ENCODE peak calls at places on chromosomes 12 and 14, in nine cellular contexts. M, N, C, E, H, Y, U, S and Q are unnamed samples.
A peak's percentile ranks its signal among the peaks of the same experiment; 100 is the strongest.

GRCh38 chr14:52856139-52856538 is 64.7 kb upstream of the GNPNAT1 start:
- DNase-seq in M (no peak), N (no peak), C (no peak), E (no peak), H (no peak), Y (no peak), U (no peak), S (no peak), Q (no peak)

GRCh38 chr12:70043490-70044138 is 199.6 kb upstream of the CNOT2 start:
- DNase-seq in M (no peak), N (no peak), C (no peak), E (peak; percentile 53), H (no peak), Y (no peak), U (no peak), S (no peak), Q (no peak)

GRCh38 chr14:55438066-55438683 is 2.2 kb downstream of the TBPL2 start:
- DNase-seq in M (no peak), N (no peak), C (peak; percentile 8), E (peak; percentile 63), H (no peak), Y (peak; percentile 80), U (no peak), S (peak; percentile 66), Q (peak; percentile 42)

GRCh38 chr12:46110928-46111699 is 120.7 kb upstream of the SCAF11 start:
- DNase-seq in M (no peak), N (no peak), C (no peak), E (no peak), H (no peak), Y (no peak), U (no peak), S (no peak), Q (no peak)

GRCh38 chr14:68741839-68742470 is 50.9 kb downstream of the ZFP36L1 start:
- DNase-seq in M (no peak), N (no peak), C (no peak), E (no peak), H (peak; percentile 93), Y (no peak), U (peak; percentile 83), S (no peak), Q (no peak)

GRCh38 chr12:69388371-69388770 is 28.8 kb downstream of the YEATS4 start:
- DNase-seq in M (no peak), N (no peak), C (no peak), E (no peak), H (no peak), Y (no peak), U (no peak), S (peak; percentile 36), Q (no peak)

GRCh38 chr12:70074510-70074909 is 168.7 kb upstream of the CNOT2 start:
- DNase-seq in M (no peak), N (no peak), C (no peak), E (peak; percentile 84), H (no peak), Y (peak; percentile 8), U (no peak), S (no peak), Q (no peak)

GRCh38 chr14:68349900-68350323 is 443.0 kb downstream of the ZFP36L1 start:
- DNase-seq in M (no peak), N (no peak), C (no peak), E (no peak), H (no peak), Y (no peak), U (no peak), S (no peak), Q (no peak)

GRCh38 chr12:54021006-54021405 is 7.2 kb upstream of the HOXC6 start:
- DNase-seq in M (no peak), N (no peak), C (no peak), E (peak; percentile 75), H (no peak), Y (no peak), U (no peak), S (no peak), Q (no peak)
- H3K4me3 ChIP-seq in M (no peak overlapping the region), N (no peak overlapping the region), C (no peak overlapping the region), E (no peak overlapping the region), H (no peak overlapping the region), Y (no peak overlapping the region), U (no peak overlapping the region), S (no peak overlapping the region), Q (no peak overlapping the region)

DNA sequence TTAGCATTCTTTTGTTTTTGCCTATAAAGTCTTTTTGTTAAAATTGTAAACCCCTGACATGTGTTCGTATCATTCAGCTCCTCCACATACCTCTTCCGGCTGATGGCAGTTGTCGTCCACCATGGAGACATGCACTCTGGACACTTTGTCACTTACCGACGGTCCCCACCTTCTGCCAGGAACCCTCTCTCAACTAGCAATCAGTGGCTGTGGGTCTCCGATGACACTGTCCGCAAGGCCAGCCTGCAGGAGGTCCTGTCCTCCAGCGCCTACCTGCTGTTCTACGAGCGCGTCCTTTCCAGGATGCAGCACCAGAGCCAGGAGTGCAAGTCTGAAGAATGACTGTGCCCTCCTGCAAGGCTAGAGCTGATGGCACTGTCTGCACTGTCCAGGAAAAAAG is 7.7 kb downstream of the ALKBH2 start:
- DNase-seq in M (no peak), N (no peak), C (no peak), E (no peak), H (no peak), Y (no peak), U (no peak), S (no peak), Q (no peak)
- H3K36me3 ChIP-seq in M (peaks cover 91% of the 10 kb centered on the region), N (peaks cover 62% of the 10 kb centered on the region), C (peaks cover 59% of the 10 kb centered on the region), E (peaks cover 44% of the 10 kb centered on the region), H (peaks cover 17% of the 10 kb centered on the region), Y (peaks cover 8% of the 10 kb centered on the region), U (peaks cover 100% of the 10 kb centered on the region), S (peaks cover 63% of the 10 kb centered on the region), Q (peaks cover 10% of the 10 kb centered on the region)

GRCh38 chr14:99101826-99102461 is 170.1 kb downstream of the BCL11B start:
- DNase-seq in M (no peak), N (no peak), C (peak; percentile 5), E (no peak), H (no peak), Y (peak; percentile 34), U (no peak), S (no peak), Q (no peak)
- H3K27me3 ChIP-seq in M (no peaks in the 10 kb centered on the region), N (no peaks in the 10 kb centered on the region), C (no peaks in the 10 kb centered on the region), E (no peaks in the 10 kb centered on the region), H (no peaks in the 10 kb centered on the region), Y (no peaks in the 10 kb centered on the region), U (no peaks in the 10 kb centered on the region), S (no peaks in the 10 kb centered on the region), Q (no peaks in the 10 kb centered on the region)

DNA sequence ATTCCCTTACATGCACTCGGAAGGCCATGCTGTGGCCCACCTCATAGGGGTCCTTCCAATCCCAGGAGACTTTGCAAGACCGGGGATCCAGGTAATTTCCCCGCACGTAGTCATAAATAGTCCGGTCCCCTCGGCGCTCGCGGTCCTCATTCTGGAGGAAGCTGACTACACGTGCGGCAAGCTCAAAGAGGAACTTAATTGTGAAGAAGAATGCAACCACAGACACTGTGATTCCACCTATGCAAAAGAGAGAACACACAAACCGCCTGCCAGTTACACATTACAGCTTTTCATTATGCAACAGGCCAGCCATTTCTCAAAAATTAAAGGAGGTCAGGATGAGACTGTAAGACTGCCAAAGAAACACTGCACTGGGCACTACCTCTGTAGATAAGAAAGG is 28.4 kb downstream of the AREL1 start:
- DNase-seq in M (no peak), N (no peak), C (no peak), E (no peak), H (peak; percentile 36), Y (no peak), U (peak; percentile 90), S (no peak), Q (no peak)
- H3K4me3 ChIP-seq in M (no peak overlapping the region), N (no peak overlapping the region), C (no peak overlapping the region), E (no peak overlapping the region), H (no peak overlapping the region), Y (no peak overlapping the region), U (no peak overlapping the region), S (no peak overlapping the region), Q (no peak overlapping the region)